ENCODE peak calls at places on chromosomes 6 and 20, in five cellular contexts. U, D, O, S and G are unnamed samples. For H3K9me3, the result is how much of the 10 kb centered on the place peaks cover.

GRCh38 chr20:17542993-17543412 is 11.8 kb upstream of the BFSP1 start:
- DNase-seq in U (no peak), D (peak), O (no peak), S (no peak), G (no peak)

GRCh38 chr6:149318581-149319286 is 1.2 kb downstream of the TAB2 start:
- DNase-seq in U (peak), D (no peak), O (no peak), S (peak), G (peak)

GRCh38 chr20:10185741-10186558 is 32.7 kb upstream of the SNAP25 start:
- DNase-seq in U (peak), D (no peak), O (no peak), S (peak), G (peak)

GRCh38 chr6:157834549-157834948 is 11.5 kb downstream of the SNX9 start:
- DNase-seq in U (no peak), D (no peak), O (no peak), S (no peak), G (no peak)

GRCh38 chr20:50611128-50611810 is 80.1 kb downstream of the RIPOR3 start:
- DNase-seq in U (no peak), D (peak), O (no peak), S (no peak), G (peak)

GRCh38 chr6:145699462-145699861 is 35.9 kb downstream of the EPM2A start:
- DNase-seq in U (peak), D (peak), O (no peak), S (no peak), G (no peak)

GRCh38 chr6:112016335-112016734 is 37.6 kb upstream of the CCN6 start:
- DNase-seq in U (peak), D (peak), O (no peak), S (no peak), G (no peak)

GRCh38 chr20:47854687-47855212 is 69.5 kb upstream of the SULF2 start:
- DNase-seq in U (peak), D (peak), O (no peak), S (peak), G (peak)

GRCh38 chr6:145844933-145845531 is 30.4 kb upstream of the FBXO30 start:
- DNase-seq in U (no peak), D (no peak), O (no peak), S (no peak), G (no peak)

GRCh38 chr6:20360471-20361119 is 41.1 kb upstream of the E2F3 start:
- DNase-seq in U (no peak), D (no peak), O (no peak), S (no peak), G (no peak)

GRCh38 chr20:59253779-59254319 is 46.6 kb upstream of the EDN3 start:
- DNase-seq in U (peak), D (no peak), O (no peak), S (peak), G (no peak)

GRCh38 chr6:111580826-111581505 is 24.7 kb downstream of the TRAF3IP2 start:
- DNase-seq in U (no peak), D (peak), O (peak), S (no peak), G (no peak)

GRCh38 chr20:56626367-56627121 is 2.6 kb upstream of the TFAP2C start:
- DNase-seq in U (no peak), D (no peak), O (peak), S (no peak), G (peak)

GRCh38 chr6:143449731-143450452 is 603 bp downstream of the ADAT2 start:
- DNase-seq in U (peak), D (peak), O (no peak), S (peak), G (peak)

GRCh38 chr20:38138086-38138777 is 26.8 kb downstream of the TGM2 start:
- DNase-seq in U (no peak), D (no peak), O (peak), S (no peak), G (no peak)

GRCh38 chr6:36247691-36248090 is 22.2 kb upstream of the PNPLA1 start:
- DNase-seq in U (peak), D (peak), O (no peak), S (no peak), G (no peak)

GRCh38 chr20:57616143-57616951 is 3.9 kb downstream of the ZBP1 start:
- DNase-seq in U (no peak), D (no peak), O (no peak), S (no peak), G (no peak)

GRCh38 chr6:142155895-142156757 is 9.1 kb downstream of the VTA1 start:
- DNase-seq in U (peak), D (peak), O (no peak), S (peak), G (no peak)

GRCh38 chr6:150189176-150189575 is 46.3 kb downstream of the PPP1R14C start:
- DNase-seq in U (no peak), D (no peak), O (no peak), S (peak), G (no peak)

GRCh38 chr20:61376541-61377231 is 124.6 kb downstream of the CDH4 start:
- DNase-seq in U (no peak), D (no peak), O (no peak), S (no peak), G (no peak)

GRCh38 chr20:45097485-45098095 is 3.3 kb downstream of the KCNS1 start:
- DNase-seq in U (no peak), D (no peak), O (no peak), S (peak), G (peak)

GRCh38 chr20:43102394-43102793 is 87.3 kb downstream of the PTPRT start:
- DNase-seq in U (no peak), D (no peak), O (no peak), S (no peak), G (no peak)

GRCh38 chr20:3803854-3804253 is 7.7 kb downstream of the CDC25B start:
- DNase-seq in U (no peak), D (no peak), O (no peak), S (no peak), G (no peak)

GRCh38 chr20:15905661-15906060 is 667.6 kb downstream of the KIF16B start:
- DNase-seq in U (no peak), D (no peak), O (no peak), S (no peak), G (no peak)

GRCh38 chr20:15911557-15911956 is 661.7 kb downstream of the KIF16B start:
- DNase-seq in U (peak), D (no peak), O (no peak), S (no peak), G (no peak)

GRCh38 chr20:15913661-15914060 is 659.6 kb downstream of the KIF16B start:
- DNase-seq in U (peak), D (no peak), O (no peak), S (no peak), G (no peak)

DNA sequence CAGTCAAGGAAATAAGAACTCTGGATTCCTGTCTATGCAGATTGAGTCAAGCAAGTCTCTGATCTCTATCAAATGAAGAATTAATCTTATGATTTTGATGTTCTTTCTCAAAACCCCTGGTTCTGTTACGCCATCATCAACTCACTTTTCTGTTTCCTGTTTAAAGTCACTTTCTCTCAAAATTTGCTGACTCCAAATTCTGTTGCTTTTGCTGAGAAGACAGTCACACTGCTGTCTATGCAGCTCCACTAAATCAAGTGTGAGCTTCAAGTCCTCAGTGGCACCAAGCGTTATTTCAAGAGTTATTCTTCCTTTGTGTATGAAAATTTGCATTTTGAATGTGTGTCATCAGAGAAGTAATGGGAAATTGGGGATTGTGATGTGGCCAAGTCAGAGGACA is 663.3 kb downstream of the KIF16B start:
- DNase-seq in U (no peak), D (no peak), O (no peak), S (no peak), G (no peak)
- H3K9me3 ChIP-seq in U (under half), D (under half), O (under half), S (under half), G (under half)

GRCh38 chr6:12827921-12828320 is 111.4 kb downstream of the PHACTR1 start:
- DNase-seq in U (no peak), D (no peak), O (no peak), S (no peak), G (no peak)

GRCh38 chr6:12818324-12818723 is 101.8 kb downstream of the PHACTR1 start:
- DNase-seq in U (no peak), D (no peak), O (no peak), S (peak), G (peak)

GRCh38 chr6:12823847-12824246 is 107.3 kb downstream of the PHACTR1 start:
- DNase-seq in U (no peak), D (no peak), O (no peak), S (no peak), G (no peak)
- H3K9me3 ChIP-seq in U (under half), D (under half), O (under half), S (under half), G (under half)

GRCh38 chr6:167719920-167720319 is 106.8 kb upstream of the AFDN start:
- DNase-seq in U (no peak), D (no peak), O (no peak), S (no peak), G (no peak)

GRCh38 chr6:167720456-167721285 is 106.0 kb upstream of the AFDN start:
- DNase-seq in U (no peak), D (no peak), O (no peak), S (no peak), G (no peak)

GRCh38 chr6:167721291-167721690 is 105.4 kb upstream of the AFDN start:
- DNase-seq in U (no peak), D (no peak), O (no peak), S (no peak), G (no peak)

GRCh38 chr6:167717455-167717854 is 109.3 kb upstream of the AFDN start:
- DNase-seq in U (no peak), D (no peak), O (no peak), S (no peak), G (no peak)

GRCh38 chr6:167717867-167718266 is 108.8 kb upstream of the AFDN start:
- DNase-seq in U (no peak), D (no peak), O (no peak), S (no peak), G (no peak)
- H3K9me3 ChIP-seq in U (under half), D (under half), O (under half), S (under half), G (under half)

DNA sequence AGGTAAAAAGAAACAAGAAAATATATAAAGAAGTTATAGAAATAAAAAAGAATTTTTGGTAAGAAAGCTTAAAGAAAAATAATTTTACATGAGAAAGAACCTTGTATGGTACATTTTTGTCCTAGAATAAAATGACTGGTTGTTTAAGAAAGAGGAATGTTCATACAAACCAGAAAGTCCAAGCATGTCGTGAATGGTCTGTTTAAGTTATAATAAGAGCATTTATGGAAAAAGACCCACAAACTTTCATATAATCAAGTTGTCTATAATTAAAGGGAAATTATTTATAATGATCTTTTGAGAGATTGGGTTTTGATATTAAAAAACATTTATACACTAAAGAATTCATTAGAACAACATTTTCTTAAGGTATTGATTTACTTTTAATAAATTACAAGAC is 27.8 kb upstream of the FAM110A start:
- DNase-seq in U (peak), D (peak), O (no peak), S (no peak), G (no peak)
- H3K9me3 ChIP-seq in U (under half), D (under half), O (under half), S (under half), G (under half)

GRCh38 chr6:76381612-76382011 is 309.1 kb upstream of the IMPG1 start:
- DNase-seq in U (no peak), D (no peak), O (no peak), S (no peak), G (no peak)
- H3K9me3 ChIP-seq in U (under half), D (under half), O (under half), S (under half), G (under half)

GRCh38 chr6:3665608-3666007 is 85.9 kb downstream of the PXDC1 start:
- DNase-seq in U (no peak), D (no peak), O (no peak), S (no peak), G (no peak)

GRCh38 chr6:3664641-3665041 is 86.9 kb downstream of the PXDC1 start:
- DNase-seq in U (peak), D (peak), O (no peak), S (no peak), G (no peak)

GRCh38 chr6:3671382-3671781 is 80.1 kb downstream of the PXDC1 start:
- DNase-seq in U (no peak), D (no peak), O (no peak), S (no peak), G (no peak)

GRCh38 chr6:3669916-3670315 is 81.6 kb downstream of the PXDC1 start:
- DNase-seq in U (no peak), D (no peak), O (no peak), S (no peak), G (no peak)
- H3K9me3 ChIP-seq in U (under half), D (under half), O (under half), S (under half), G (under half)

DNA sequence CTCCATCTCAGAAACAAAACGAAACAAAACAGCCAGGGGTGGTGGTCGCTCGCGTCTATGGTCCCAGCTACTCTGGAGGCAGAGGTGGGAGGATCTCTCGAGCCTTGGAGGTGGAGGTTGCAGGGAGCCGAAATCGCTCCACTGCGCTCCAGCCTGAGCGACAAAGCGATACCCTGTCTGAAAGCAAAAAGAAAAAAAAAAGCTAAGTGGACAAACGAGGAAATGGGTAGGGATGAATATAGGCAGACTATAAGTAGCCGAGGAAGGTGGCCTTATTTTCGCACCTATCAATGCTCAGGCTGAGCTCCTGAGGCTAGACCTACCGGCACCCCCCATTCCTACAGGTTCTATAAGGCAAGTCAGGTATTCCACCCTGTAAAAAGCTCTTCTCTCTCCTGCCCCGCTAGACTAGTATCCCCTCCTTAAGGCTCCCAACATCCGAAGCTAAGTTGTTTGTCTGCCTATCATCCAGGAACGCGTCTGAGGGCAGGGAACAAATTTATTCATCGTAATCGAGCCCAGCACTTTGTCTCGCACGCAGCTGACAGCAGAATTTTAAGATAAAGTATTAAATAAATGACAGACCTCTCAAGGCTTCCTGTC is 591 bp upstream of the CASP8AP2 start:
- DNase-seq in U (no peak), D (no peak), O (peak), S (no peak), G (no peak)
- H3K9me3 ChIP-seq in U (under half), D (under half), O (under half), S (under half), G (under half)

GRCh38 chr20:33030076-33030475 is 1.4 kb upstream of the BPIFB6 start:
- DNase-seq in U (no peak), D (no peak), O (no peak), S (no peak), G (no peak)

GRCh38 chr20:33031531-33031930 is at the start of gene BPIFB6:
- DNase-seq in U (no peak), D (no peak), O (no peak), S (no peak), G (no peak)

GRCh38 chr20:33032555-33032954 is 1.1 kb downstream of the BPIFB6 start:
- DNase-seq in U (no peak), D (no peak), O (no peak), S (no peak), G (no peak)

GRCh38 chr20:33028875-33029274 is 2.6 kb upstream of the BPIFB6 start:
- DNase-seq in U (no peak), D (no peak), O (no peak), S (no peak), G (no peak)

DNA sequence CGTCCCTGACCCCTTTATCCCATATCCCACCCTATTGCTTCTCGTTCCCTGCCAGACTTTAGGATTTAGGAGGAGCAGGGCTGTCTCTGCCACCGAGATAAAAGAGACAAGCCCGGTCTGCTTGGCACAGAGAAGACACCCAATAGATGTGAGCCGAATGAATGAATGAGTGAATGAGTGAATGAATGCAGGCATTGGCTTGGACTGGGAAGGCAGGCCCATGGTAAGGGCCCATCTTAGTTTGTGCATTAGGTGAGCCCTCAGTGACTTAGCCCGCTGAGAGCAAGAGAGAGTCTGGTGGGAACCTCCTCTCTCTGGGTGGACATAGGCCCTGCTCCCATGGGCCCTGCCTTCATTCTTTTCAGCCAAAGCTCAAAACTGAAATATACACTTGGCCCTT is 879 bp upstream of the BPIFB6 start:
- DNase-seq in U (no peak), D (no peak), O (no peak), S (no peak), G (no peak)
- H3K9me3 ChIP-seq in U (under half), D (under half), O (under half), S (under half), G (under half)

GRCh38 chr6:30282522-30282921 is 44.2 kb upstream of the TRIM39 start:
- DNase-seq in U (no peak), D (no peak), O (no peak), S (no peak), G (no peak)
- H3K9me3 ChIP-seq in U (under half), D (under half), O (under half), S (under half), G (under half)